ENCODE peak calls at places on chromosomes 13 and 19, in six cellular contexts. K is osteocyte; V is fibroblast of the aortic adventitia; R is ovary; M is activated CD8-positive, alpha-beta T cell treated with anti-CD3 and anti-CD28 coated beads for 36 hours; L is ascending aorta. S is an unnamed sample.
A peak's percentile ranks its signal among the peaks of the same experiment; 100 is the strongest.

GRCh38 chr19:18419195-18419698 is at the start of gene SSBP4:
- DNase-seq in R (peak; percentile 80), K (peak; percentile 93), L (peak; percentile 86), M (peak; percentile 72), V (peak; percentile 66), S (peak; percentile 57)

GRCh38 chr13:46348976-46349375 is 38.1 kb downstream of the RUBCNL start:
- DNase-seq in R (no peak), M (no peak), L (no peak), K (no peak), V (no peak), S (no peak)

GRCh38 chr19:1671716-1672037 is 19.3 kb upstream of the TCF3 start:
- DNase-seq in K (no peak), R (no peak), M (no peak), V (no peak), L (no peak), S (no peak)

GRCh38 chr19:54343868-54344267 is 4.9 kb upstream of the LILRA4 start:
- DNase-seq in L (no peak), V (no peak), R (no peak), M (no peak), K (no peak), S (no peak)

GRCh38 chr13:106867249-106867648 is 299.3 kb upstream of the ARGLU1 start:
- DNase-seq in L (no peak), K (no peak), R (no peak), M (no peak), V (no peak), S (no peak)

GRCh38 chr13:33277351-33277750 is 8.2 kb downstream of the STARD13 start:
- DNase-seq in K (no peak), V (no peak), M (no peak), R (no peak), L (no peak), S (no peak)

GRCh38 chr13:81487151-81487550 is 1146.2 kb upstream of the SPRY2 start:
- DNase-seq in V (no peak), L (no peak), R (no peak), K (no peak), M (no peak), S (no peak)

GRCh38 chr13:111315347-111315995 is 5.0 kb upstream of the TEX29 start:
- DNase-seq in L (peak; percentile 50), R (no peak), K (no peak), V (no peak), M (no peak), S (no peak)

GRCh38 chr13:91482427-91482826 is 84.0 kb downstream of the GPC5 start:
- DNase-seq in R (no peak), L (no peak), M (no peak), K (no peak), V (no peak), S (no peak)

GRCh38 chr13:26719356-26719945 is 41.1 kb downstream of the GPR12 start:
- DNase-seq in K (peak; percentile 49), V (peak; percentile 4), L (no peak), M (no peak), R (no peak), S (peak; percentile 10)

GRCh38 chr13:26718872-26719271 is 41.7 kb downstream of the GPR12 start:
- DNase-seq in R (no peak), K (no peak), L (no peak), V (no peak), M (no peak), S (no peak)

GRCh38 chr13:26713341-26713740 is 47.2 kb downstream of the GPR12 start:
- DNase-seq in K (peak; percentile 42), V (no peak), M (no peak), R (no peak), L (no peak), S (no peak)

GRCh38 chr13:26718146-26718545 is 42.4 kb downstream of the GPR12 start:
- DNase-seq in K (peak; percentile 72), R (no peak), V (no peak), L (no peak), M (no peak), S (no peak)

DNA sequence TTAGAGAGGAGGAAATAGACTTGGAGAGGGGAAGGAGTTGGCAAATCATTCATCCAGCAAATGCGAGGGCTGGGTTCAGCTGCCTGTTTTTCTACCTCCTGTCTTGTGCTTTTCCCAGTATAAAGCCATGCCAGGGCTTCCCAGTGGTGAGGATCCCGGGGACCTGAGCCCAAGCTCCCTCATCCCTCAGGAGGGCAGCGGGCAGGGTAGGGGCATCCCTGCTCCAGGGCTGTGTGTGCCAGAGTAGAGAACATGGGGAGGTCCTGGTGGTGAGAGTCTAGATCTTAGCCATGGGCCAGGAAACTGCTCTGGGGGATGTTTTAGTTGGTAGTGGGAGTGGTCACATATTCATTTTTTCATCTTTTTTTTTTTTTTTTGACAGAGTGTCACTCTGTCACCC is 43.6 kb downstream of the GPR12 start:
- DNase-seq in L (no peak), M (no peak), R (no peak), K (peak; percentile 74), V (no peak), S (no peak)
- TF ChIP-seq CTCF in L (no peak), M (no peak), R (no peak), K (no peak), V (no peak), S (no peak)

DNA sequence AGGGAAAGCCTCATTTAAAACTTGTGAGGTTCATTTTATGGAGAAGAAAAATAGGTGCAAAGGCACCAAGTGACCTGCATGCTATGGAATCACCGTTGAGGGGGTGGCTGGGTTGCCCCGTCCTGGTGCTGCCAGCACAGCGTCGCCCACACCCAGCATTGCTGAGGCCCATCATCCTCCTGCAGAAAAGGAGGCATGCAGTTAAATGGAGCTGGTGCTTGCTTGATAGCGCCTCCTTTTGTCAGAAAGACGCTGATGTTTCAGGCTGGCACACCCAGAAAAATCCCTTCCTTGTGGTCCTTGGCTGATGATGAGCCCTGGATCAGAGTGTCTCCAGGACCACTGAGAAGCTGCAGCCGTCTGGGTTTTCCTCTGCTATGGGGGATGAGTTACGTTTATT is 36.9 kb downstream of the DHRS12 start:
- DNase-seq in L (no peak), V (no peak), K (peak; percentile 65), R (no peak), M (no peak), S (no peak)
- TF ChIP-seq CTCF in L (no peak), V (no peak), K (no peak), R (no peak), M (peak; percentile 25), S (peak; percentile 48)

GRCh38 chr13:28056970-28057712 is 43.2 kb downstream of the FLT3 start:
- DNase-seq in K (no peak), R (no peak), M (no peak), V (no peak), L (no peak), S (no peak)

GRCh38 chr13:28056426-28056825 is 44.0 kb downstream of the FLT3 start:
- DNase-seq in K (no peak), L (no peak), V (no peak), M (no peak), R (no peak), S (no peak)

GRCh38 chr13:28055362-28055761 is 45.0 kb downstream of the FLT3 start:
- DNase-seq in L (no peak), V (no peak), K (no peak), M (no peak), R (no peak), S (no peak)

DNA sequence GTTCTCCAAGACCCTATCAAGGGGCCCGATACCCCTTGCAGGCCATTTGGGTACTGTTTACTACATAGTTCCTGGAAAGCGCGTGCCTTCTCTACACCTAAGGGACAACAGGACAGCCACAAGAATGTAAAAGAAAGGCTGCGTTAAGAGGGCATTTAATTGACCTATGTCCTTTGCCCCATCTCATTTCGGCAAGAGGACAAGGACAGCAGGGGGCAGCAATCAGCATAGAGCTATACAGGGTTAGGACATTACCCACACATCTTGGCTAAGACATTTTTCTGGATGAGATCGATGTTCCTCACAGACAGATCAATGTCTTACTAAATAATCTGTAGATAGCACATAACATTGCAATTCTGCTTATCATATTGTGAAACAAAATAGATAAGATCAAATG is 41.2 kb downstream of the FLT3 start:
- DNase-seq in R (no peak), V (peak; percentile 7), L (no peak), M (peak; percentile 75), K (no peak), S (peak; percentile 4)
- TF ChIP-seq CTCF in R (no peak), V (peak; percentile 18), L (no peak), M (peak; percentile 36), K (peak; percentile 40), S (peak; percentile 71)

GRCh38 chr19:46412034-46412982 is 1.1 kb downstream of the CCDC8 start:
- DNase-seq in K (no peak), M (no peak), V (no peak), R (peak; percentile 47), L (no peak), S (no peak)
- TF ChIP-seq CTCF in K (peak; percentile 8), M (no peak), V (no peak), R (no peak), L (no peak), S (no peak)

GRCh38 chr19:50720921-50721291 is 1.3 kb upstream of the SHANK1 start:
- DNase-seq in M (no peak), K (no peak), L (no peak), R (no peak), V (peak; percentile 39), S (peak; percentile 94)
- TF ChIP-seq CTCF in M (no peak), K (no peak), L (no peak), R (no peak), V (no peak), S (peak; percentile 68)